ENCODE peak calls at places on chromosomes 6 and 20, in five cellular contexts. Q is A549, F is fibroblast of villous mesenchyme, D is epithelial cell of esophagus, V is kidney epithelial cell. U is an unnamed sample.

GRCh38 chr6:29559524-29560287 is at the start of gene UBD:
- DNase-seq in Q (no peak), F (no peak), D (no peak), V (no peak), U (no peak)

GRCh38 chr6:117138920-117139319 is 126.4 kb upstream of the VGLL2 start:
- DNase-seq in Q (no peak), F (no peak), D (no peak), V (no peak), U (no peak)

GRCh38 chr6:1042583-1043457 is 269.1 kb upstream of the FOXQ1 start:
- DNase-seq in Q (no peak), F (no peak), D (no peak), V (no peak), U (no peak)

GRCh38 chr6:157068691-157069228 is 254.6 kb downstream of the TMEM242 start:
- DNase-seq in Q (no peak), F (peak; percentile 38), D (peak; percentile 31), V (no peak), U (no peak)

GRCh38 chr6:121550491-121551010 is 115.1 kb downstream of the GJA1 start:
- DNase-seq in Q (no peak), F (no peak), D (no peak), V (no peak), U (no peak)

GRCh38 chr6:5379647-5380242 is 118.4 kb downstream of the FARS2 start:
- DNase-seq in Q (peak; percentile 42), F (peak; percentile 52), D (peak; percentile 62), V (no peak), U (no peak)

GRCh38 chr6:26660096-26660425 is 515 bp upstream of the ZNF322 start:
- DNase-seq in Q (peak; percentile 33), F (no peak), D (peak; percentile 30), V (no peak), U (no peak)

GRCh38 chr6:135906542-135906941 is 55.0 kb downstream of the PDE7B start:
- DNase-seq in Q (no peak), F (peak; percentile 30), D (peak; percentile 63), V (no peak), U (no peak)

GRCh38 chr6:170031684-170032121 is 259.2 kb downstream of the DLL1 start:
- DNase-seq in Q (no peak), F (no peak), D (no peak), V (no peak), U (no peak)

GRCh38 chr20:50385733-50386640 is 124.2 kb upstream of the PTPN1 start:
- DNase-seq in Q (no peak), F (no peak), D (no peak), V (no peak), U (no peak)

GRCh38 chr6:112665114-112665513 is 318.0 kb downstream of the RFPL4B start:
- DNase-seq in Q (no peak), F (no peak), D (no peak), V (no peak), U (no peak)

GRCh38 chr20:26276811-26277210 is 580.2 kb upstream of the ZNF337 start:
- DNase-seq in Q (no peak), F (no peak), D (peak; percentile 1), V (no peak), U (peak; percentile 1)

GRCh38 chr6:79894939-79895338 is 52.4 kb downstream of the ELOVL4 start:
- DNase-seq in Q (no peak), F (peak; percentile 12), D (peak; percentile 84), V (no peak), U (no peak)

GRCh38 chr20:52913650-52914387 is 58.3 kb upstream of the TSHZ2 start:
- DNase-seq in Q (no peak), F (no peak), D (no peak), V (no peak), U (no peak)

GRCh38 chr6:1858865-1859264 is 249.2 kb downstream of the FOXC1 start:
- DNase-seq in Q (no peak), F (no peak), D (no peak), V (no peak), U (no peak)

GRCh38 chr6:130020106-130020851 is 1.9 kb downstream of the L3MBTL3 start:
- DNase-seq in Q (peak; percentile 7), F (no peak), D (no peak), V (no peak), U (no peak)

GRCh38 chr20:61595216-61595615 is 343.2 kb downstream of the CDH4 start:
- DNase-seq in Q (no peak), F (no peak), D (no peak), V (no peak), U (no peak)

GRCh38 chr6:131015630-131016263 is 47.3 kb downstream of the EPB41L2 start:
- DNase-seq in Q (no peak), F (peak; percentile 71), D (no peak), V (no peak), U (peak; percentile 28)

GRCh38 chr20:1376007-1376406 is 16.8 kb downstream of the FKBP1A start:
- DNase-seq in Q (no peak), F (no peak), D (no peak), V (no peak), U (no peak)

GRCh38 chr20:5933802-5934436 is 16.4 kb downstream of the TRMT6 start:
- DNase-seq in Q (peak; percentile 48), F (no peak), D (peak; percentile 50), V (no peak), U (no peak)

GRCh38 chr6:10180138-10181074 is 234.5 kb downstream of the TFAP2A start:
- DNase-seq in Q (no peak), F (no peak), D (no peak), V (no peak), U (no peak)

GRCh38 chr6:23696946-23697345 is 429.1 kb upstream of the NRSN1 start:
- DNase-seq in Q (no peak), F (peak; percentile 46), D (no peak), V (no peak), U (no peak)

GRCh38 chr6:121828567-121828966 is 393.1 kb downstream of the GJA1 start:
- DNase-seq in Q (no peak), F (no peak), D (no peak), V (no peak), U (no peak)

GRCh38 chr6:7085911-7086310 is 21.9 kb upstream of the RREB1 start:
- DNase-seq in Q (no peak), F (no peak), D (peak; percentile 34), V (no peak), U (no peak)

GRCh38 chr20:36299459-36299858 is 6.7 kb upstream of the DLGAP4 start:
- DNase-seq in Q (no peak), F (no peak), D (no peak), V (no peak), U (no peak)

GRCh38 chr6:166167801-166168615 is at the start of gene TBXT:
- DNase-seq in Q (no peak), F (no peak), D (peak; percentile 5), V (no peak), U (no peak)
- H3K4me3 ChIP-seq in Q (peak within 1 kb of the TSS; percentile 48), F (no peak within 1 kb of the TSS), D (no peak within 1 kb of the TSS), V (no peak within 1 kb of the TSS), U (no peak within 1 kb of the TSS)

GRCh38 chr6:95321106-95321505 is 256.2 kb upstream of the MANEA start:
- DNase-seq in Q (no peak), F (no peak), D (peak; percentile 13), V (peak; percentile 2), U (no peak)

DNA sequence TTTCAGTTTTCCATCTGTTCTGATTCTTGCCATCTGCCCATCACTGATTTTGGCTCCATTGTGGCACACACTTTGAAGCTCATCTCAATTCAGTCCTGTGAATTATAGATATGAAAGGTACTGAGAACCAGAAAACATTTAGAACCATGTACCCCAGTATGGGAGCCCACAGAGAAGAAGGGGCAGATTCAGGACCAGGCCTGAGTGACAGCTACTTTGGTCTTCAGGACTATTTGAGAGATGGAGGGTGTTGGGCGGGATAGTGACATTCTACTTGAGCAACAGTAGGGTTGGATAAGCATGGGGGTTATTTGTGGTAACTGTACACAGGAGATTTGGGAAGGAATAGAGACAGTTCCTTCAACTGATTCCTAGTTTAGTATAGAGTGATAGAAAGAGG is 259.2 kb upstream of the MANEA start:
- DNase-seq in Q (no peak), F (no peak), D (no peak), V (no peak), U (no peak)
- TF ChIP-seq CTCF in Q (no peak), F (no peak), D (no peak), V (no peak), U (no peak)

GRCh38 chr6:31559958-31560696 is 12.0 kb upstream of the LTA start:
- DNase-seq in Q (peak; percentile 12), F (peak; percentile 81), D (peak; percentile 51), V (no peak), U (no peak)
- H3K4me3 ChIP-seq in Q (no peak overlapping the region), F (no peak overlapping the region), D (no peak overlapping the region), V (no peak overlapping the region), U (no peak overlapping the region)

DNA sequence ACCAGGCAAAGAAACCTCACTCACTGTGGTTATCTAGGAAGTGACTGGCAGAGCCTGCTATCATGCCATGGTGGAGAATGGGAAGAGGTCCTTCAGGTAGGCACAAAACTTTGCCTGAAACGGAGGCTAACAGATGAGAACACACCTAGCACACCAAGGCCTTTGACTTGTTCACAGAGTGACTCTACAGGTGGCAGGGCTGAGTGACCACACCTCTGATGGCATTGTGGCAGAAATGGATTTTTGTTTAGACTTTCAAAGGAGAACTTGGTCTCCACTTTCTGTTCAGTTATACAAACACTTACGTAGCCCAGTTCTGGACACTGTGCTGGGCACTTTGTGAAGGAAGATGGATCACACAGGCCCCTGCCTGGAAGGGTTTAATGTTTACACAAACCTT is 116.3 kb upstream of the ENPP5 start:
- DNase-seq in Q (no peak), F (no peak), D (no peak), V (no peak), U (no peak)
- TF ChIP-seq CTCF in Q (no peak), F (no peak), D (no peak), V (no peak), U (no peak)

GRCh38 chr6:40326689-40327404 is 260.3 kb downstream of the LRFN2 start:
- DNase-seq in Q (no peak), F (no peak), D (no peak), V (no peak), U (no peak)

GRCh38 chr6:40328988-40329545 is 258.1 kb downstream of the LRFN2 start:
- DNase-seq in Q (no peak), F (no peak), D (no peak), V (no peak), U (no peak)

GRCh38 chr6:40328376-40328987 is 258.7 kb downstream of the LRFN2 start:
- DNase-seq in Q (peak; percentile 10), F (no peak), D (peak; percentile 66), V (no peak), U (no peak)

GRCh38 chr6:40334496-40334895 is 252.7 kb downstream of the LRFN2 start:
- DNase-seq in Q (no peak), F (no peak), D (no peak), V (no peak), U (no peak)

DNA sequence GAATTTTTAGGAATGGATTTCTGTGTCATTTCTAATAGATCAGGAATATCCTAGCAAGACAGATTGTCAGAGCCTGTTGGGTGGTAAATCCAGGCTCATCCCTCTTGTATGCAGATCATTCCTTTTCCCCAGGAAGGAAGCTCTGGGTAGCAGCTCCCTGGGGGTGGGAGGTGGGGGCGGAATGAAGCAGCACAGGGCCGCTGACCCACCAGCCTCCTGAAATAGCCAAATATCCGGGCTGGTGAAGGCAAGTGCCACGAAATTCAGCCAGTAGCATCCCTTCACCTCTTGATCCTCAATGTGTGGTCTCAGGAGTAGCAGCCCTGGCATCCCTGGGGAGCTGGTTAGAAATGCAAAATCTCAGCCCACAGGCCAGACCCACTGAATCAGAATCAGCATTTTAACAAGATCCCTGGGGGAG is 256.9 kb downstream of the LRFN2 start:
- DNase-seq in Q (no peak), F (no peak), D (no peak), V (no peak), U (no peak)
- H3K4me3 ChIP-seq in Q (no peak overlapping the region), F (no peak overlapping the region), D (no peak overlapping the region), V (no peak overlapping the region), U (no peak overlapping the region)

GRCh38 chr20:34475979-34476736 is 40.1 kb upstream of the DYNLRB1 start:
- DNase-seq in Q (peak; percentile 51), F (peak; percentile 40), D (peak; percentile 21), V (no peak), U (no peak)
- TF ChIP-seq CTCF in Q (peak; percentile 84), F (peak; percentile 41), D (peak; percentile 27), V (peak; percentile 40), U (peak; percentile 50)

U was measured in BJ.